ENCODE peak calls at places on chromosomes 1 and 21, in nine cellular contexts. O is colonic mucosa; B is HCT116; C is fibroblast of mammary gland; K is upper lobe of right lung; W is CD8-positive, alpha-beta T cell; S is lung; I is GM12878; E is GM06990. G is an unnamed sample.

GRCh38 chr1:200311256-200311655 is 98.6 kb downstream of the ZNF281 start:
- DNase-seq in O (no peak), B (no peak), C (peak), K (no peak), W (no peak), S (no peak), I (no peak), E (no peak), G (no peak)

GRCh38 chr1:214581785-214582184 is 21.2 kb upstream of the CENPF start:
- DNase-seq in O (no peak), B (peak), C (peak), K (no peak), W (no peak), S (no peak), I (no peak), E (no peak), G (peak)

GRCh38 chr21:34889287-34889536 is 159.9 kb downstream of the RUNX1 start:
- DNase-seq in O (peak), B (no peak), C (peak), K (peak), W (peak), S (peak), I (no peak), E (no peak), G (no peak)

GRCh38 chr1:244030481-244031040 is 20.5 kb upstream of the ZBTB18 start:
- DNase-seq in O (no peak), B (no peak), C (no peak), K (no peak), W (no peak), S (no peak), I (no peak), E (no peak), G (no peak)

GRCh38 chr1:159790237-159790917 is 9.6 kb downstream of the DUSP23 start:
- DNase-seq in O (no peak), B (peak), C (peak), K (no peak), W (no peak), S (no peak), I (no peak), E (no peak), G (peak)

GRCh38 chr1:94725566-94725965 is 94.6 kb upstream of the SLC44A3 start:
- DNase-seq in O (no peak), B (no peak), C (peak), K (no peak), W (no peak), S (no peak), I (no peak), E (no peak), G (no peak)

GRCh38 chr1:177620636-177621190 is 349.1 kb downstream of the SEC16B start:
- DNase-seq in O (no peak), B (no peak), C (peak), K (no peak), W (no peak), S (no peak), I (no peak), E (no peak), G (no peak)

GRCh38 chr1:20405893-20406604 is 80.0 kb downstream of the CAMK2N1 start:
- DNase-seq in O (no peak), B (no peak), C (peak), K (no peak), W (no peak), S (no peak), I (no peak), E (no peak), G (no peak)

GRCh38 chr1:45375104-45376090 is 35.2 kb upstream of the MUTYH start:
- DNase-seq in O (no peak), B (no peak), C (no peak), K (no peak), W (no peak), S (no peak), I (no peak), E (no peak), G (no peak)

GRCh38 chr1:36223373-36223995 is 759 bp upstream of the THRAP3 start:
- DNase-seq in O (peak), B (no peak), C (peak), K (no peak), W (peak), S (no peak), I (peak), E (peak), G (peak)

GRCh38 chr1:206982216-206982615 is 12.0 kb upstream of the FCAMR start:
- DNase-seq in O (peak), B (peak), C (peak), K (no peak), W (peak), S (peak), I (no peak), E (no peak), G (peak)

GRCh38 chr1:22250724-22251123 is 107.8 kb upstream of the WNT4 start:
- DNase-seq in O (no peak), B (no peak), C (no peak), K (no peak), W (no peak), S (no peak), I (no peak), E (no peak), G (no peak)

GRCh38 chr1:25066731-25067520 is 136.8 kb upstream of the RUNX3 start:
- DNase-seq in O (no peak), B (no peak), C (no peak), K (peak), W (no peak), S (no peak), I (no peak), E (no peak), G (no peak)

GRCh38 chr1:205144751-205145150 is 23.0 kb upstream of the RBBP5 start:
- DNase-seq in O (no peak), B (no peak), C (peak), K (no peak), W (no peak), S (no peak), I (no peak), E (no peak), G (no peak)

DNA sequence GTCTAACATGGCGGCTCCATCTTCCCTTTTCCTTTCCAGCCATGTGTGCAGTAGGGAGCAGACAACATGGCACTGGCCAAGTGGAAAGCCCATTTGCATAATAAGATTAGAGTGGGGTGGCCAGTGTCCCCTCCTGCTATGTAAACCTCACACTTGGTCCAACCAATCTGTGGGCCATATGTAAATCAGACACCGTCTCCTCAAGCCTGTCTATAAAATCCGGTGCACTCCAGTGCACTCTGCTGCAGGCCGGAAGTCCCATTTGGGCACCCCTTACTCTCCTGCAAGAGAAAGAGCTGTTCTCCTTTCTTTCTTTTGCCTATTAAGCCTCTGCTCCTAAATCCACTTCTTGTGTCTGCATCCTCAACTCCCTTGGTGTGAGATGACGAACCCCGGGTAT is 44.1 kb downstream of the OLFML3 start:
- DNase-seq in O (no peak), B (no peak), C (no peak), K (no peak), W (no peak), S (no peak), I (no peak), E (no peak), G (no peak)
- H3K4me3 ChIP-seq in O (no peak), B (no peak), C (no peak), K (no peak), W (no peak), S (no peak), I (no peak), E (no peak), G (no peak)

DNA sequence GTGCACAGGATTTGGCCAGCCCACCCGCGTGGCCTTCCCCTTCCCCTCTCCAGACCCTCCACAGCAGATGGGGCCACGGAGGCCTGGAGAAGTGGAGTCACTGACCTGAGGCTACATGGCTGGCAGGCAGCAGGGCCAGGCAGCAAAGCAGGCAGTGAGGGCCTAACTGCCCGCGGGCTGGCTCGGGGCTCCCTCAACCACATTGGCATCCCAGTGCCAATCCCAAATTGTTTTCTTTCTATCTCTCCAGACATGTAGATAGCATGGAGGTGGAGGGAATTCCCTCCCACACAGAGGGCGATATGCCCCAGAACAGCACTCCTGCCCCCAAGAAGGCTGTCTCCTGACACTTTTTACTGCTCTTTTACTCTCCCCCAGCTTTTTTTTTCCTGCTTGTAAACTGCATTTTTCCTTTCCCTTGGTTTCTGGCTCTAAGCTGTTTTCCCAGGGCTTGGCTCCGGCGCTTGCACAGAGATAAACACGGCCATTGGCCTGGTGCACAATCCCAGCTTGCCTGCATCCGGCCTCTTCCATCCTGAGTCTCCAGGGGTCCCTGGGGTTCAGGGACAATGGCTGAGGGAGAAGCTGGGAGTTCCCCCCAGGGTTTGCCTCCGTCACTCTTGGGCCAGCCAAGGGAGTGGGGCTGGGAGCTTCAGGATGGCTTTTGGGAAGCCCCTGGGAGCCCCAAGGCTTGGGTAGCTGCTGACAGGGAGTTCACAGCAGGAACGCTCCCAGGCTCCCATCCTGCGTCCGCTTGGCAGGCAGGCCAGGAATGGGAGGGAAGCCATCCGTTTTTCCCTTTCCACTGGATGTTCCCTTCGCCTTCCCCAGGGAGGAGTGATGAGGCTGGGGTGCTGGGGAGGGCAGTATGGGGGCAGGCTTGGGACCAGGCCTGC is 7.0 kb downstream of the EPHX1 start:
- DNase-seq in O (peak), B (no peak), C (peak), K (no peak), W (no peak), S (no peak), I (no peak), E (no peak), G (no peak)
- H3K4me3 ChIP-seq in O (no peak), B (peak), C (no peak), K (no peak), W (no peak), S (no peak), I (no peak), E (no peak), G (no peak)

GRCh38 chr1:47854552-47855144 is 142.5 kb downstream of the TRABD2B start:
- DNase-seq in O (no peak), B (no peak), C (no peak), K (no peak), W (no peak), S (no peak), I (no peak), E (no peak), G (no peak)
- H3K4me3 ChIP-seq in O (no peak), B (no peak), C (no peak), K (no peak), W (no peak), S (no peak), I (no peak), E (no peak), G (no peak)

GRCh38 chr1:88979749-88980116 is 12.7 kb downstream of the KYAT3 start:
- DNase-seq in O (no peak), B (no peak), C (no peak), K (no peak), W (no peak), S (no peak), I (no peak), E (no peak), G (no peak)
- H3K4me3 ChIP-seq in O (no peak), B (no peak), C (no peak), K (no peak), W (no peak), S (no peak), I (no peak), E (no peak), G (no peak)

GRCh38 chr1:63323866-63324778 is 1.8 kb downstream of the FOXD3 start:
- DNase-seq in O (no peak), B (no peak), C (no peak), K (no peak), W (no peak), S (no peak), I (no peak), E (no peak), G (no peak)

GRCh38 chr1:63327417-63328139 is 5.2 kb downstream of the FOXD3 start:
- DNase-seq in O (peak), B (peak), C (peak), K (peak), W (no peak), S (peak), I (no peak), E (no peak), G (peak)

GRCh38 chr1:63324779-63325119 is 2.4 kb downstream of the FOXD3 start:
- DNase-seq in O (no peak), B (no peak), C (no peak), K (no peak), W (no peak), S (no peak), I (no peak), E (no peak), G (no peak)

GRCh38 chr1:63326473-63327380 is 4.4 kb downstream of the FOXD3 start:
- DNase-seq in O (no peak), B (no peak), C (no peak), K (no peak), W (no peak), S (no peak), I (no peak), E (no peak), G (no peak)

DNA sequence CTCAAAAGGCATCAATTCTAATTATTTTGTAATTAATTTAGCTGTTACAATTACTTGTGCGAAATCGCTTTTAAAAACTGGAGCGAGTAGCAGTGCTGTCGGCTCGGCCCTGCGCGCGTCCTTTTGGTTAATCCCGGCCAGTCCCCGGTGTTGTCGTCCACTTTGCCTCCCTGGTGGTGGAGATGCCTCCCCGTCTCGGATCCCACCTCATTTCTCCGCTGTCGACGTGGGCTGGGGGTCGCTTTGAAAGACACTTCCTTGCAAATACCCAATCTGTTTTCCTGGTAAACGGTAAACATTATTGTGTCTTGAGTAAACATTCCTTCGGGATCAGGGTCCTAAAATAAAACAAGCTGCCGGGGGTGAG is 3.7 kb downstream of the FOXD3 start:
- DNase-seq in O (no peak), B (no peak), C (no peak), K (no peak), W (no peak), S (no peak), I (no peak), E (no peak), G (no peak)
- H3K4me3 ChIP-seq in O (no peak), B (no peak), C (no peak), K (no peak), W (no peak), S (no peak), I (no peak), E (no peak), G (no peak)

GRCh38 chr21:16589499-16589898 is 859.7 kb downstream of the USP25 start:
- DNase-seq in O (no peak), B (no peak), C (no peak), K (no peak), W (no peak), S (no peak), I (no peak), E (no peak), G (no peak)
- H3K4me3 ChIP-seq in O (no peak), B (no peak), C (peak), K (no peak), W (no peak), S (no peak), I (no peak), E (no peak), G (no peak)

GRCh38 chr21:39103689-39104088 is 79.6 kb downstream of the PSMG1 start:
- DNase-seq in O (no peak), B (no peak), C (peak), K (no peak), W (no peak), S (no peak), I (no peak), E (no peak), G (no peak)
- H3K4me3 ChIP-seq in O (no peak), B (no peak), C (no peak), K (no peak), W (no peak), S (no peak), I (no peak), E (no peak), G (no peak)

DNA sequence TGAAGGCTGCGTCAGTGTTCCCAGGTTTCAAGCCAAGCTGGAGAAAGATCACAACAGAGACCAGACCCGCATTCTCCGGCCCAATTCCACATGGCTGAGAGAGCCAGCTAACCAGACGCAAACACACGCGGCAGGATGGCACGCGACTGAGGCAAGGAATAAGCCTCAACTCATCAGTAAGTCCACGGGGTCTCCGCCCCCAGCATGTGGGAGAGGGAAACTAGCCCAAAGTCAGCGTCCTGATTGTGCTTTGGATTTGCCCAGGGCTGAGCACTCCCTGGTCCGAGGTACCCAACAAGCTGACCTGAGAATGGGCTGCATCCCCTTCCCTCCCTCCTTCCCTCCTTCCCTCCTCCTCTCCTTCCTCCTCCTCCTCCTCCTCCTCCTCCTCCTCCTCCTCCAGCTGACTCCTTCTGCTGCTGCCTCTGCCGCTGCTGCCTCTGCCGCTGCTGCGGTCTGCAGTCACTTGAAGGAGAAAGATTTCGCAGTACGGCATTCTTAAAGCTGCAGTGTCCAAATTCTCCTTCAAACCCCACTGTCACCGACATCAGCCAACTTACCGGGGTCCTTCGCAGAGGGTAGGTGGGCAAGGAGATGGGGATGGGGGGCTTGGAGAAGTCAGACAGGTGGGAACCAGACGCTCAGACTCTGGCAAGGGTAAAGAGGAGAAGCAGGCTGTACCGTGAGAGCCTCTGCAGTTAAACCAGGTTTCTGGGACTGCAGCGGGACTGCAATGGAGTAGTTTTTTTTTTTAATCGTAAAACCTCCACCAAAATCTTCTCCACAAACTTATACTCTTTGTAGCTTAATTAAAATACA is 32.9 kb upstream of the H6PD start:
- DNase-seq in O (no peak), B (no peak), C (peak), K (no peak), W (no peak), S (no peak), I (no peak), E (no peak), G (no peak)
- H3K4me3 ChIP-seq in O (no peak), B (peak), C (peak), K (peak), W (peak), S (no peak), I (peak), E (peak), G (peak)

GRCh38 chr1:227397356-227397978 is 79.2 kb upstream of the CDC42BPA start:
- DNase-seq in O (no peak), B (no peak), C (no peak), K (no peak), W (no peak), S (no peak), I (no peak), E (no peak), G (no peak)
- H3K4me3 ChIP-seq in O (no peak), B (peak), C (no peak), K (no peak), W (no peak), S (no peak), I (no peak), E (no peak), G (no peak)

GRCh38 chr1:224498574-224499170 is 64.1 kb upstream of the WDR26 start:
- DNase-seq in O (no peak), B (no peak), C (peak), K (no peak), W (no peak), S (no peak), I (no peak), E (no peak), G (peak)
- H3K4me3 ChIP-seq in O (no peak), B (peak), C (no peak), K (no peak), W (no peak), S (no peak), I (no peak), E (peak), G (no peak)

G was measured in Panc1.